ENCODE peak calls at places on chromosome 18, in six cellular contexts. One of them, this sample, is unnamed.

GRCh38 chr18:2036136-2036535 is 535.2 kb downstream of the METTL4 start:
- DNase-seq in ovary: no peak
- DNase-seq in brain microvascular endothelial cell: no peak
- DNase-seq in right cardiac atrium: no peak
- DNase-seq in right atrium auricular region: no peak
- DNase-seq in tibial nerve: no peak
- DNase-seq in this sample: no peak

GRCh38 chr18:78859686-78860085 is 119.9 kb upstream of the SALL3 start:
- DNase-seq in ovary: no peak
- DNase-seq in brain microvascular endothelial cell: no peak
- DNase-seq in right cardiac atrium: no peak
- DNase-seq in right atrium auricular region: no peak
- DNase-seq in tibial nerve: no peak
- DNase-seq in this sample: no peak

GRCh38 chr18:23837591-23837990 is 148.3 kb downstream of the LAMA3 start:
- DNase-seq in right cardiac atrium: peak; percentile 87
- DNase-seq in right atrium auricular region: peak; percentile 81
- DNase-seq in ovary: no peak
- DNase-seq in brain microvascular endothelial cell: peak; percentile 89
- DNase-seq in tibial nerve: peak; percentile 26
- DNase-seq in this sample: no peak

GRCh38 chr18:63619661-63620060 is 24.4 kb downstream of the SERPINB4 start:
- DNase-seq in tibial nerve: no peak
- DNase-seq in brain microvascular endothelial cell: peak; percentile 10
- DNase-seq in right atrium auricular region: no peak
- DNase-seq in ovary: no peak
- DNase-seq in right cardiac atrium: no peak
- DNase-seq in this sample: no peak

GRCh38 chr18:48827321-48828200 is 123.2 kb downstream of the SMAD7 start:
- DNase-seq in tibial nerve: no peak
- DNase-seq in brain microvascular endothelial cell: peak; percentile 71
- DNase-seq in right cardiac atrium: no peak
- DNase-seq in right atrium auricular region: peak; percentile 58
- DNase-seq in ovary: no peak
- DNase-seq in this sample: peak; percentile 29

GRCh38 chr18:55079067-55079466 is 119.8 kb upstream of the CCDC68 start:
- DNase-seq in tibial nerve: no peak
- DNase-seq in brain microvascular endothelial cell: no peak
- DNase-seq in right atrium auricular region: no peak
- DNase-seq in right cardiac atrium: no peak
- DNase-seq in ovary: no peak
- DNase-seq in this sample: no peak

GRCh38 chr18:47970664-47971523 is 40.4 kb upstream of the SMAD2 start:
- DNase-seq in right cardiac atrium: no peak
- DNase-seq in ovary: no peak
- DNase-seq in brain microvascular endothelial cell: no peak
- DNase-seq in right atrium auricular region: no peak
- DNase-seq in tibial nerve: no peak
- DNase-seq in this sample: no peak

GRCh38 chr18:70044626-70045025 is 97.0 kb upstream of the CD226 start:
- DNase-seq in right atrium auricular region: no peak
- DNase-seq in tibial nerve: no peak
- DNase-seq in right cardiac atrium: no peak
- DNase-seq in ovary: no peak
- DNase-seq in brain microvascular endothelial cell: peak; percentile 97
- DNase-seq in this sample: no peak

GRCh38 chr18:13405305-13406038 is 186.9 kb downstream of the LDLRAD4 start:
- DNase-seq in ovary: no peak
- DNase-seq in right cardiac atrium: no peak
- DNase-seq in tibial nerve: no peak
- DNase-seq in brain microvascular endothelial cell: no peak
- DNase-seq in right atrium auricular region: no peak
- DNase-seq in this sample: no peak

GRCh38 chr18:23276456-23276855 is 141.2 kb downstream of the CABLES1 start:
- DNase-seq in tibial nerve: no peak
- DNase-seq in right cardiac atrium: peak; percentile 73
- DNase-seq in ovary: no peak
- DNase-seq in brain microvascular endothelial cell: no peak
- DNase-seq in right atrium auricular region: no peak
- DNase-seq in this sample: no peak

GRCh38 chr18:33579868-33580205 is 1.8 kb downstream of the ASXL3 start:
- DNase-seq in ovary: no peak
- DNase-seq in right atrium auricular region: no peak
- DNase-seq in right cardiac atrium: no peak
- DNase-seq in brain microvascular endothelial cell: no peak
- DNase-seq in tibial nerve: no peak
- DNase-seq in this sample: no peak

GRCh38 chr18:23166863-23167531 is 31.7 kb downstream of the CABLES1 start:
- DNase-seq in right cardiac atrium: no peak
- DNase-seq in right atrium auricular region: no peak
- DNase-seq in ovary: no peak
- DNase-seq in brain microvascular endothelial cell: peak; percentile 31
- DNase-seq in tibial nerve: no peak
- DNase-seq in this sample: no peak

GRCh38 chr18:6672909-6673308 is 56.6 kb upstream of the ARHGAP28 start:
- DNase-seq in right cardiac atrium: no peak
- DNase-seq in tibial nerve: no peak
- DNase-seq in right atrium auricular region: no peak
- DNase-seq in brain microvascular endothelial cell: no peak
- DNase-seq in ovary: no peak
- DNase-seq in this sample: no peak

GRCh38 chr18:62848946-62849345 is 133.6 kb downstream of the PHLPP1 start:
- DNase-seq in tibial nerve: no peak
- DNase-seq in right cardiac atrium: no peak
- DNase-seq in right atrium auricular region: no peak
- DNase-seq in brain microvascular endothelial cell: no peak
- DNase-seq in ovary: no peak
- DNase-seq in this sample: no peak

GRCh38 chr18:4589056-4589800 is 134.1 kb upstream of the DLGAP1 start:
- DNase-seq in tibial nerve: no peak
- DNase-seq in brain microvascular endothelial cell: no peak
- DNase-seq in ovary: no peak
- DNase-seq in right atrium auricular region: no peak
- DNase-seq in right cardiac atrium: no peak
- DNase-seq in this sample: no peak

GRCh38 chr18:69567813-69568488 is 167.3 kb downstream of the DOK6 start:
- DNase-seq in ovary: no peak
- DNase-seq in right cardiac atrium: peak; percentile 18
- DNase-seq in brain microvascular endothelial cell: no peak
- DNase-seq in tibial nerve: no peak
- DNase-seq in right atrium auricular region: no peak
- DNase-seq in this sample: no peak

GRCh38 chr18:76064998-76065397 is 430.0 kb downstream of the ZNF516 start:
- DNase-seq in right cardiac atrium: no peak
- DNase-seq in right atrium auricular region: no peak
- DNase-seq in brain microvascular endothelial cell: no peak
- DNase-seq in ovary: no peak
- DNase-seq in tibial nerve: no peak
- DNase-seq in this sample: no peak

GRCh38 chr18:78826631-78827030 is 153.0 kb upstream of the SALL3 start:
- DNase-seq in ovary: no peak
- DNase-seq in brain microvascular endothelial cell: no peak
- DNase-seq in right atrium auricular region: no peak
- DNase-seq in tibial nerve: no peak
- DNase-seq in right cardiac atrium: no peak
- DNase-seq in this sample: no peak

GRCh38 chr18:28728891-28729290 is 552.0 kb upstream of the CDH2 start:
- DNase-seq in tibial nerve: no peak
- DNase-seq in ovary: no peak
- DNase-seq in right atrium auricular region: no peak
- DNase-seq in brain microvascular endothelial cell: no peak
- DNase-seq in right cardiac atrium: no peak
- DNase-seq in this sample: no peak

GRCh38 chr18:37578886-37579513 is 13.4 kb upstream of the CELF4 start:
- DNase-seq in tibial nerve: no peak
- DNase-seq in right atrium auricular region: no peak
- DNase-seq in ovary: no peak
- DNase-seq in right cardiac atrium: no peak
- DNase-seq in brain microvascular endothelial cell: peak; percentile 17
- DNase-seq in this sample: no peak

GRCh38 chr18:55588876-55589595 is 1.0 kb upstream of the TCF4 start:
- DNase-seq in right atrium auricular region: no peak
- DNase-seq in right cardiac atrium: no peak
- DNase-seq in tibial nerve: no peak
- DNase-seq in brain microvascular endothelial cell: no peak
- DNase-seq in ovary: no peak
- DNase-seq in this sample: no peak

GRCh38 chr18:23827681-23828080 is 138.4 kb downstream of the LAMA3 start:
- DNase-seq in ovary: no peak
- DNase-seq in right atrium auricular region: no peak
- DNase-seq in brain microvascular endothelial cell: no peak
- DNase-seq in right cardiac atrium: no peak
- DNase-seq in tibial nerve: no peak
- DNase-seq in this sample: no peak

GRCh38 chr18:63299837-63300787 is 19.5 kb downstream of the BCL2 start:
- DNase-seq in right cardiac atrium: no peak
- DNase-seq in ovary: no peak
- DNase-seq in brain microvascular endothelial cell: peak; percentile 46
- DNase-seq in right atrium auricular region: peak; percentile 16
- DNase-seq in tibial nerve: no peak
- DNase-seq in this sample: no peak

DNA sequence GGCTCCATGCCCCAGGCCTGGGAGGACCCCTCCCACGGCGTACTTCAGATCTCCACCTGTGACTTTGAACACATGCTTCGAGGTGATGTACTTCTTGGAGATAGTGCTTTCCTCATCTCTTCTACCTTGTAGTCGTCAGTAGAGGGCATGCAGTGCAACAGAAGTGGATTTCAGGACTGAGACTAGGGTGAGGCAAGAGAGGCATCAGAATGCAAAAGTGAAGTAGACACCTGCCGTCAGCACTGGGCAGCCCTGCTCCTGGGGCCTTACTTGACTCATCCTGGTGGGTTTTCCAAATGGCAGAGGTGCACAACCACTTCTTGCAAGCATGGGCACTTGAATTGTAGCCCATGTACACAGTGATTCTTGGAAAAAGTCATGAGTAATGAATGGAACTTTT is 258.8 kb downstream of the NEDD4L start:
- DNase-seq in brain microvascular endothelial cell: no peak
- DNase-seq in ovary: no peak
- DNase-seq in right cardiac atrium: no peak
- DNase-seq in tibial nerve: no peak
- DNase-seq in right atrium auricular region: no peak
- DNase-seq in this sample: no peak
- H3K27ac ChIP-seq in brain microvascular endothelial cell: no peak overlapping the region
- H3K27ac ChIP-seq in ovary: no peak overlapping the region
- H3K27ac ChIP-seq in right cardiac atrium: peak overlapping the region; percentile 28
- H3K27ac ChIP-seq in tibial nerve: no peak overlapping the region
- H3K27ac ChIP-seq in right atrium auricular region: no peak overlapping the region
- H3K27ac ChIP-seq in this sample: no peak overlapping the region

DNA sequence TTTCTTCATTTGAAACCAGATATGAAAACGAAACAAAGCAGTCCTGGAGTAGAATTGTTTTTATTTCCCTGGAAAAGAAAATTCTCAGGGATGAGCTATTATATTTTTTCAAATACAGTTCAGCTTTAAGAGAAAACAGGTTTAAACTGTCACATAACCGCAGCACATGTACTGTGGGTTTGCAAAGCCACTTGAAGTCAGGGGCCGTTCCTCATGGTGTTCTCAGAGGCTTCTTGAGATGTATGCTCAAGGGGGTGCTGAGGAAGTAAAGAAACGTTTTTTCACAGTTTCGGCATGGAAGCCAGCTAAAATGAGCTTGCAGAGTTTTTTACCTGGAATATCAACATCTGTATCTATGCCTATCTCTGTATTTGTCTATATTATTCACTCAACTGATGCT is 225.2 kb downstream of the MC4R start:
- DNase-seq in ovary: no peak
- DNase-seq in brain microvascular endothelial cell: no peak
- DNase-seq in tibial nerve: no peak
- DNase-seq in right atrium auricular region: no peak
- DNase-seq in right cardiac atrium: no peak
- DNase-seq in this sample: no peak
- H3K27ac ChIP-seq in ovary: no peak overlapping the region
- H3K27ac ChIP-seq in brain microvascular endothelial cell: no peak overlapping the region
- H3K27ac ChIP-seq in tibial nerve: no peak overlapping the region
- H3K27ac ChIP-seq in right atrium auricular region: no peak overlapping the region
- H3K27ac ChIP-seq in right cardiac atrium: no peak overlapping the region
- H3K27ac ChIP-seq in this sample: no peak overlapping the region

DNA sequence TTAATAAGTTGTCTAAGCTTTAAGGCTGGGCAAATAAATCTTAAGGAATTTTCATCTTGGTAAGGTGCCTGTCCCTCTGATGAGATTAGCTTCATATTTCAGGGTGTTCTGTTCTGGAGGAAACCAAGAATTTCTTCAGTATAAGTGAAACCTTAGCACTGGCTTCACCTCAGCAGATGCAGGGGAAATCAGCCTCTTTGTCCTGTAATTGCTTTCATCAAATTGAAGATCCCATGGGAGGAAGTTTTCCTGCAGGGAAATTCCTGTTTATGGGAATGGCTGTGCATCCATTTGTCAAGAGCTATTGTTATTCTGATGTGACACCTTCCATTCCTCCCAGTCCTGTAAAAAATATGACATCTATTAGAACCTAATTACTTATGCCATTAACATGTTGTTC is 174.5 kb downstream of the PTPRM start:
- DNase-seq in brain microvascular endothelial cell: no peak
- DNase-seq in right atrium auricular region: no peak
- DNase-seq in ovary: no peak
- DNase-seq in tibial nerve: no peak
- DNase-seq in right cardiac atrium: no peak
- DNase-seq in this sample: no peak
- H3K27ac ChIP-seq in brain microvascular endothelial cell: no peak overlapping the region
- H3K27ac ChIP-seq in right atrium auricular region: no peak overlapping the region
- H3K27ac ChIP-seq in ovary: no peak overlapping the region
- H3K27ac ChIP-seq in tibial nerve: no peak overlapping the region
- H3K27ac ChIP-seq in right cardiac atrium: no peak overlapping the region
- H3K27ac ChIP-seq in this sample: peak overlapping the region; percentile 8

GRCh38 chr18:46623541-46623940 is 33.5 kb downstream of the LOXHD1 start:
- DNase-seq in right atrium auricular region: peak; percentile 52
- DNase-seq in right cardiac atrium: peak; percentile 65
- DNase-seq in ovary: no peak
- DNase-seq in tibial nerve: no peak
- DNase-seq in brain microvascular endothelial cell: no peak
- DNase-seq in this sample: no peak

GRCh38 chr18:46622451-46622850 is 34.6 kb downstream of the LOXHD1 start:
- DNase-seq in brain microvascular endothelial cell: no peak
- DNase-seq in ovary: no peak
- DNase-seq in tibial nerve: no peak
- DNase-seq in right cardiac atrium: no peak
- DNase-seq in right atrium auricular region: peak; percentile 42
- DNase-seq in this sample: no peak

GRCh38 chr18:46624127-46624526 is 32.9 kb downstream of the LOXHD1 start:
- DNase-seq in ovary: no peak
- DNase-seq in right atrium auricular region: peak; percentile 4
- DNase-seq in tibial nerve: no peak
- DNase-seq in right cardiac atrium: no peak
- DNase-seq in brain microvascular endothelial cell: no peak
- DNase-seq in this sample: no peak

GRCh38 chr18:46621871-46622270 is 35.1 kb downstream of the LOXHD1 start:
- DNase-seq in ovary: no peak
- DNase-seq in right cardiac atrium: no peak
- DNase-seq in right atrium auricular region: no peak
- DNase-seq in tibial nerve: no peak
- DNase-seq in brain microvascular endothelial cell: no peak
- DNase-seq in this sample: no peak

DNA sequence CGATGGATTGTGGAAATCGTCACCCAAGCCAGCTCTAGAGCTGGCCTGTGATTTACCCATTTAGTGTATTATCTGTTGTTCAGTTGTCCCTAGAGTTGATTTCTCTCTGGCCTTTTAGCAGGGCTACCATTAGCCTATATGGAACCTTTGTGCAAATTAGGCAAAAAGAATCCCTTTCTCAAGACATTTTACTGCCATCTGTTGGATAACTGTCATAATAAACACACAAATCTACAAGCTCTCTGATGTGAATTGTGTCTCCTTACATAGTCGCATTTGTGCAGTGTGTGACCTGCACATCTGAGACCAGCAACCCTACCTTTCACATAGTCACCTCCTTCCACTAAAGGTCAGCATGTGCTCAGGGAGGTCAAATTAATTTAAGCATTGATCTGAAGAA is 34.0 kb downstream of the LOXHD1 start:
- DNase-seq in right atrium auricular region: no peak
- DNase-seq in ovary: no peak
- DNase-seq in brain microvascular endothelial cell: no peak
- DNase-seq in tibial nerve: no peak
- DNase-seq in right cardiac atrium: no peak
- DNase-seq in this sample: no peak
- H3K27ac ChIP-seq in right atrium auricular region: no peak overlapping the region
- H3K27ac ChIP-seq in ovary: no peak overlapping the region
- H3K27ac ChIP-seq in brain microvascular endothelial cell: no peak overlapping the region
- H3K27ac ChIP-seq in tibial nerve: no peak overlapping the region
- H3K27ac ChIP-seq in right cardiac atrium: no peak overlapping the region
- H3K27ac ChIP-seq in this sample: no peak overlapping the region

This sample was measured in tibial artery.